ENCODE peak calls at places on chromosome 4, in five cellular contexts. D, H, L, U and Y are unnamed samples.

GRCh38 chr4:61397174-61397573 is 197.0 kb downstream of the ADGRL3 start:
- DNase-seq in D (no peak), H (no peak), L (no peak), U (no peak), Y (no peak)

GRCh38 chr4:27629532-27630225 is 769.0 kb downstream of the STIM2 start:
- DNase-seq in D (no peak), H (no peak), L (no peak), U (no peak), Y (no peak)

GRCh38 chr4:72119946-72120345 is 88.1 kb downstream of the NPFFR2 start:
- DNase-seq in D (no peak), H (no peak), L (peak; percentile 40), U (no peak), Y (no peak)

GRCh38 chr4:6938237-6938636 is 28.6 kb downstream of the TBC1D14 start:
- DNase-seq in D (no peak), H (peak; percentile 84), L (peak; percentile 74), U (no peak), Y (no peak)

GRCh38 chr4:181854142-181854541 is 389.1 kb upstream of the TENM3 start:
- DNase-seq in D (no peak), H (no peak), L (no peak), U (no peak), Y (no peak)

GRCh38 chr4:82562553-82562854 is 716 bp upstream of the TMEM150C start:
- DNase-seq in D (no peak), H (no peak), L (no peak), U (no peak), Y (no peak)

GRCh38 chr4:188138227-188138626 is 1.0 kb upstream of the TRIML1 start:
- DNase-seq in D (no peak), H (no peak), L (no peak), U (no peak), Y (no peak)

GRCh38 chr4:52894408-52894807 is 32.3 kb downstream of the RASL11B start:
- DNase-seq in D (no peak), H (no peak), L (no peak), U (no peak), Y (no peak)

GRCh38 chr4:85955614-85956295 is 404.1 kb downstream of the MAPK10 start:
- DNase-seq in D (no peak), H (no peak), L (no peak), U (no peak), Y (no peak)

GRCh38 chr4:97942137-97942536 is 201.1 kb downstream of the STPG2 start:
- DNase-seq in D (peak; percentile 15), H (no peak), L (no peak), U (no peak), Y (no peak)

GRCh38 chr4:20589436-20589835 is 110.8 kb upstream of the PACRGL start:
- DNase-seq in D (no peak), H (no peak), L (no peak), U (no peak), Y (no peak)

GRCh38 chr4:145842224-145842887 is 96.3 kb downstream of the ZNF827 start:
- DNase-seq in D (no peak), H (no peak), L (no peak), U (no peak), Y (no peak)

GRCh38 chr4:16745887-16746286 is 152.6 kb downstream of the LDB2 start:
- DNase-seq in D (no peak), H (no peak), L (no peak), U (no peak), Y (no peak)

GRCh38 chr4:152112887-152113286 is 352.1 kb upstream of the GATB start:
- DNase-seq in D (no peak), H (no peak), L (no peak), U (no peak), Y (no peak)

GRCh38 chr4:18518098-18518497 is 496.5 kb upstream of the LCORL start:
- DNase-seq in D (no peak), H (no peak), L (no peak), U (no peak), Y (no peak)

GRCh38 chr4:144989306-144989705 is 108.7 kb downstream of the ANAPC10 start:
- DNase-seq in D (no peak), H (no peak), L (no peak), U (no peak), Y (no peak)

GRCh38 chr4:146329042-146329716 is 114.8 kb downstream of the REELD1 start:
- DNase-seq in D (no peak), H (no peak), L (no peak), U (no peak), Y (no peak)

GRCh38 chr4:156968479-156968984 is 3.1 kb downstream of the PDGFC start:
- DNase-seq in D (peak; percentile 62), H (no peak), L (peak; percentile 65), U (peak; percentile 70), Y (peak; percentile 76)

GRCh38 chr4:67456577-67457196 is 88.6 kb downstream of the CENPC start:
- DNase-seq in D (no peak), H (no peak), L (no peak), U (peak; percentile 40), Y (no peak)

GRCh38 chr4:36841583-36842326 is 402.8 kb upstream of the NWD2 start:
- DNase-seq in D (no peak), H (no peak), L (no peak), U (no peak), Y (no peak)

GRCh38 chr4:184448828-184449227 is 25.5 kb downstream of the IRF2 start:
- DNase-seq in D (no peak), H (no peak), L (peak; percentile 67), U (peak; percentile 44), Y (no peak)

GRCh38 chr4:184450743-184451142 is 23.6 kb downstream of the IRF2 start:
- DNase-seq in D (no peak), H (no peak), L (no peak), U (no peak), Y (no peak)

GRCh38 chr4:184450045-184450444 is 24.3 kb downstream of the IRF2 start:
- DNase-seq in D (no peak), H (no peak), L (no peak), U (no peak), Y (no peak)

GRCh38 chr4:184453402-184454160 is 20.8 kb downstream of the IRF2 start:
- DNase-seq in D (no peak), H (no peak), L (peak; percentile 82), U (peak; percentile 59), Y (peak; percentile 49)

GRCh38 chr4:184451726-184452125 is 22.6 kb downstream of the IRF2 start:
- DNase-seq in D (no peak), H (no peak), L (no peak), U (no peak), Y (no peak)
- TF ChIP-seq POLR2AphosphoS5 in D (no peak), H (no peak), L (no peak), U (no peak), Y (no peak)

GRCh38 chr4:3107271-3108185 is 33.0 kb downstream of the HTT start:
- DNase-seq in D (no peak), H (no peak), L (no peak), U (no peak), Y (no peak)

GRCh38 chr4:3108211-3108610 is 33.7 kb downstream of the HTT start:
- DNase-seq in D (no peak), H (no peak), L (no peak), U (no peak), Y (no peak)

GRCh38 chr4:3111461-3111860 is 37.0 kb downstream of the HTT start:
- DNase-seq in D (no peak), H (no peak), L (no peak), U (no peak), Y (no peak)

GRCh38 chr4:3112241-3112978 is 37.9 kb downstream of the HTT start:
- DNase-seq in D (no peak), H (no peak), L (no peak), U (no peak), Y (no peak)

DNA sequence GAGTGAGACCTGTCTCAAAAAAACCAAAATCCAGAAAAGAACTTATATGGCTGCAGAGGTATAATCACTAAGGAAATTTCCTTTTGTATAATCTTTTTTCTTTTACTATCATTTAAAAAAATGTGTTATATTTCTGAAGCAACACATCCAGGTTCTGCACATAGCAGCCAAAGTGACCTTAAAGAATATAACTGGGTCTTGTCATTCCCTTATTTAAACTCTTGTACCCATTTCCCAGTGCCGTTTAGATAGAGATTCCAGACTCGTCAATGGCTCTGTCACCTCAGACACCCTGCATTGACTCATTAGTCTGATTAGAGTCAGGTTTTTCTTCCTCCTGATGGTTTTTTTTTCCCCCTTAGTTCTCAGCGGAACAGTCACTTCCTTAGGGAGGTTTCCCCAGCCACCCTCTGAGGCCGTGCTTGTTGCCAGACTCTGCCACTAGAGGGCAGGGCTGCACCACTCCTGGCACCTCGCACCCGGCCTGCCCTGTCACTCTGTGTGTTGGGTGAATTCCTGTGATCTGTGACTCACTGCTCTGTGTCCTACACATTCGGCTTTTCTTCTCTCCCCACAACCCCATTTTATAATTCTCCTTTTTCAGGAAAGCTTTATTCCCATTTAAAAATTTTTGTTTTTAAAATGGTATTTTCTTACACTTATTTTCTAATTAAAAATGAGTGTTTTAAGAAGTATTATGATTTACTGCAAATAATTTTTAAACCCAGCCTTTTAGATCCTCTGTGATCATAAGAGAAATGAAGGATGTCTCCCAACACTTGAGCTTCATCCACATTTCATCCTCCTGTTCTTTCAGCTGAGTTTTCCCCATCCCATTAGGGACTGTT is 32.1 kb downstream of the HTT start:
- DNase-seq in D (peak; percentile 55), H (peak; percentile 94), L (peak; percentile 93), U (peak; percentile 87), Y (peak; percentile 90)
- TF ChIP-seq POLR2AphosphoS5 in D (no peak), H (peak; percentile 69), L (peak; percentile 44), U (peak; percentile 52), Y (peak; percentile 47)

DNA sequence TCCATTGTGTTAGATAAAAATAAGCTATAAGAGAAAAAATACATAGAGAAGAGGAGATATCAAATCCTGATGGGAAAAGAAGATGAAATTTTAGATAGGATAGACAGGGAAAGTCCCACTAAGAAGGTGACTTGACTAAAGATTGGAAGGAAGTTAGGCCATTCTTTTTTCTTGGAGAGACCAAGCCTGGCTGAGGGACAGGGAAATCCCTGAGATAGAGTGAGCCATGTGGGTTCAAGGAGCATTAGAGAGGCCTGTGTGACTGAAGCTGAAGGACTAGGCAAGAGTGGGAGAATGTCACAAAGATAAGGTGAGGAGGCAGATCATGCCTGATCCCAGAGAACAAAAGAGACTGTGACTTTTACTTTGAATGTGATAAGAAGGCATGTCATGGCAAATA is 5.2 kb upstream of the DDX60L start:
- DNase-seq in D (no peak), H (no peak), L (no peak), U (no peak), Y (no peak)
- TF ChIP-seq POLR2AphosphoS5 in D (no peak), H (no peak), L (no peak), U (no peak), Y (no peak)

GRCh38 chr4:10118355-10119004 is 1.9 kb upstream of the WDR1 start:
- DNase-seq in D (no peak), H (no peak), L (no peak), U (no peak), Y (no peak)

GRCh38 chr4:10119263-10119662 is 2.7 kb upstream of the WDR1 start:
- DNase-seq in D (no peak), H (no peak), L (no peak), U (no peak), Y (no peak)

GRCh38 chr4:10120943-10121567 is 4.5 kb upstream of the WDR1 start:
- DNase-seq in D (no peak), H (no peak), L (peak; percentile 77), U (no peak), Y (no peak)

GRCh38 chr4:10121568-10122097 is 5.0 kb upstream of the WDR1 start:
- DNase-seq in D (no peak), H (no peak), L (no peak), U (no peak), Y (no peak)

DNA sequence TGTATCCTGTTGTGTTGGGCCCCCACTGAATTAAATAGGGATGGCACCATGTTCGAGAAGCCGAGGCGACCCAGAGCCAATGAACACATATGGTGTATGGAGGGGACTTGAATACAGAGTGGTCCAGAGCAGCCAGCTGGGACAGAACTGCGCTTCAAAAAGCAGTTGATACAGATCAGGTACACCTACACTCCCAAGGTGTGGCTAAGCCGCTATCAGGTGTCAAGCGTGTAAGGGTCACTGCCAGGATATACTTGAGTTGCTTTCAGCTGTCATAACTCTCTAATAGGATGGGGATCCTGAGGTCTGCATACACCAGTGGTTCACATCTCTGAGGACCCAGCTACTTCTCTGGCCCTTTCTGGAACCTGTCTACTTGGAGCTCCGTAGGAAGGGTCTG is 3.2 kb upstream of the WDR1 start:
- DNase-seq in D (no peak), H (no peak), L (no peak), U (no peak), Y (no peak)
- TF ChIP-seq POLR2AphosphoS5 in D (no peak), H (no peak), L (no peak), U (no peak), Y (no peak)